ENCODE peak calls at places on chromosome 6, in five cellular contexts. One of them, this sample, is unnamed.

GRCh38 chr6:34961082-34961481 is 72.0 kb downstream of the ANKS1A start:
- DNase-seq in neural progenitor cell: no peak
- DNase-seq in NB4: no peak
- DNase-seq in uterus: no peak
- DNase-seq in aorta: no peak
- DNase-seq in this sample: peak

GRCh38 chr6:170459451-170459850 is 93.7 kb downstream of the PSMB1 start:
- DNase-seq in aorta: no peak
- DNase-seq in uterus: no peak
- DNase-seq in NB4: peak
- DNase-seq in neural progenitor cell: no peak
- DNase-seq in this sample: no peak

GRCh38 chr6:34674268-34674639 is 22.3 kb downstream of the ILRUN start:
- DNase-seq in aorta: no peak
- DNase-seq in neural progenitor cell: no peak
- DNase-seq in NB4: no peak
- DNase-seq in uterus: no peak
- DNase-seq in this sample: no peak

GRCh38 chr6:139882977-139883728 is 508.7 kb upstream of the CITED2 start:
- DNase-seq in NB4: peak
- DNase-seq in neural progenitor cell: no peak
- DNase-seq in aorta: no peak
- DNase-seq in uterus: no peak
- DNase-seq in this sample: no peak

GRCh38 chr6:166361080-166361429 is 18.7 kb upstream of the SFT2D1 start:
- DNase-seq in aorta: no peak
- DNase-seq in NB4: peak
- DNase-seq in neural progenitor cell: no peak
- DNase-seq in uterus: no peak
- DNase-seq in this sample: no peak

GRCh38 chr6:144467153-144467762 is 182.1 kb downstream of the UTRN start:
- DNase-seq in aorta: no peak
- DNase-seq in uterus: no peak
- DNase-seq in NB4: no peak
- DNase-seq in neural progenitor cell: no peak
- DNase-seq in this sample: no peak

GRCh38 chr6:18465410-18466154 is 78.4 kb downstream of the RNF144B start:
- DNase-seq in aorta: no peak
- DNase-seq in neural progenitor cell: peak
- DNase-seq in uterus: no peak
- DNase-seq in NB4: no peak
- DNase-seq in this sample: no peak

GRCh38 chr6:33630014-33630413 is 8.9 kb downstream of the ITPR3 start:
- DNase-seq in neural progenitor cell: no peak
- DNase-seq in aorta: no peak
- DNase-seq in uterus: no peak
- DNase-seq in NB4: no peak
- DNase-seq in this sample: no peak

GRCh38 chr6:65955034-65955433 is 248.0 kb upstream of the EYS start:
- DNase-seq in aorta: no peak
- DNase-seq in NB4: no peak
- DNase-seq in uterus: no peak
- DNase-seq in neural progenitor cell: no peak
- DNase-seq in this sample: no peak

GRCh38 chr6:75882734-75883133 is 133.7 kb downstream of the MYO6 start:
- DNase-seq in aorta: no peak
- DNase-seq in uterus: no peak
- DNase-seq in neural progenitor cell: no peak
- DNase-seq in NB4: no peak
- DNase-seq in this sample: no peak

GRCh38 chr6:37068523-37069270 is 63.2 kb downstream of the FGD2 start:
- DNase-seq in NB4: no peak
- DNase-seq in uterus: no peak
- DNase-seq in aorta: no peak
- DNase-seq in neural progenitor cell: no peak
- DNase-seq in this sample: no peak

GRCh38 chr6:118708055-118708454 is 56.7 kb upstream of the CEP85L start:
- DNase-seq in uterus: no peak
- DNase-seq in aorta: no peak
- DNase-seq in neural progenitor cell: no peak
- DNase-seq in NB4: no peak
- DNase-seq in this sample: no peak

GRCh38 chr6:75207211-75207984 is 1.5 kb upstream of the COL12A1 start:
- DNase-seq in aorta: peak
- DNase-seq in neural progenitor cell: peak
- DNase-seq in NB4: no peak
- DNase-seq in uterus: peak
- DNase-seq in this sample: no peak

GRCh38 chr6:167580512-167580911 is 246.2 kb upstream of the AFDN start:
- DNase-seq in neural progenitor cell: no peak
- DNase-seq in uterus: no peak
- DNase-seq in NB4: no peak
- DNase-seq in aorta: no peak
- DNase-seq in this sample: no peak

GRCh38 chr6:15065603-15066002 is 180.3 kb upstream of the JARID2 start:
- DNase-seq in NB4: no peak
- DNase-seq in neural progenitor cell: no peak
- DNase-seq in uterus: no peak
- DNase-seq in aorta: no peak
- DNase-seq in this sample: no peak

GRCh38 chr6:54072708-54073313 is 38.4 kb upstream of the MLIP start:
- DNase-seq in NB4: no peak
- DNase-seq in neural progenitor cell: no peak
- DNase-seq in uterus: no peak
- DNase-seq in aorta: no peak
- DNase-seq in this sample: no peak

GRCh38 chr6:106181664-106182418 is 95.7 kb downstream of the PRDM1 start:
- DNase-seq in NB4: no peak
- DNase-seq in aorta: no peak
- DNase-seq in uterus: no peak
- DNase-seq in neural progenitor cell: no peak
- DNase-seq in this sample: no peak

GRCh38 chr6:101705866-101706265 is 312.4 kb downstream of the GRIK2 start:
- DNase-seq in neural progenitor cell: no peak
- DNase-seq in uterus: no peak
- DNase-seq in NB4: no peak
- DNase-seq in aorta: no peak
- DNase-seq in this sample: no peak

GRCh38 chr6:5094327-5094726 is 9.2 kb downstream of the PPP1R3G start:
- DNase-seq in neural progenitor cell: no peak
- DNase-seq in uterus: no peak
- DNase-seq in aorta: no peak
- DNase-seq in NB4: no peak
- DNase-seq in this sample: no peak

GRCh38 chr6:593139-593906 is 63.6 kb downstream of the HUS1B start:
- DNase-seq in neural progenitor cell: peak
- DNase-seq in NB4: peak
- DNase-seq in aorta: no peak
- DNase-seq in uterus: peak
- DNase-seq in this sample: peak

GRCh38 chr6:161186173-161186769 is 87.6 kb downstream of the AGPAT4 start:
- DNase-seq in neural progenitor cell: no peak
- DNase-seq in uterus: no peak
- DNase-seq in NB4: peak
- DNase-seq in aorta: peak
- DNase-seq in this sample: no peak

GRCh38 chr6:43807228-43808061 is 37.4 kb downstream of the VEGFA start:
- DNase-seq in aorta: no peak
- DNase-seq in neural progenitor cell: peak
- DNase-seq in uterus: no peak
- DNase-seq in NB4: peak
- DNase-seq in this sample: no peak

GRCh38 chr6:30447237-30447636 is 42.1 kb upstream of the HLA-E start:
- DNase-seq in NB4: no peak
- DNase-seq in uterus: no peak
- DNase-seq in neural progenitor cell: peak
- DNase-seq in aorta: no peak
- DNase-seq in this sample: no peak